ENCODE peak calls at places on chromosome 19, in eight cellular contexts. C is H7; A is naive thymus-derived CD4-positive, alpha-beta T cell; Q is CD4-positive, CD25-positive, alpha-beta regulatory T cell; R is H1; T is neuronal stem cell; N is breast epithelium; G is psoas muscle. B is an unnamed sample. For H3K36me3, the result is how much of the 10 kb centered on the place peaks cover.

GRCh38 chr19:48842744-48843162 is 6.5 kb upstream of the HSD17B14 start:
- DNase-seq in G (no peak), N (no peak), T (peak), Q (peak), R (no peak), C (peak), A (peak), B (no peak)

GRCh38 chr19:3586124-3586626 is 897 bp downstream of the GIPC3 start:
- DNase-seq in T (no peak), A (no peak), C (peak), G (no peak), Q (no peak), N (no peak), R (no peak), B (no peak)

GRCh38 chr19:38877781-38878574 is at the start of gene RINL:
- DNase-seq in A (peak), C (peak), R (no peak), N (no peak), Q (peak), G (no peak), T (no peak), B (peak)

GRCh38 chr19:3483226-3483628 is at the start of gene SMIM44:
- DNase-seq in N (no peak), T (no peak), A (no peak), Q (no peak), R (no peak), G (no peak), C (no peak), B (no peak)

GRCh38 chr19:4267101-4267900 is 11.8 kb upstream of the SHD start:
- DNase-seq in C (peak), G (peak), R (peak), Q (peak), N (no peak), T (peak), A (peak), B (no peak)

GRCh38 chr19:38665950-38666661 is 18.7 kb downstream of the ACTN4 start:
- DNase-seq in Q (no peak), R (peak), A (no peak), G (peak), N (peak), C (peak), T (peak), B (no peak)

GRCh38 chr19:14072535-14073231 is at the start of gene MISP3:
- DNase-seq in A (no peak), C (peak), G (peak), Q (peak), R (no peak), N (no peak), T (no peak), B (peak)

GRCh38 chr19:40822161-40822560 is 23.2 kb downstream of the EGLN2 start:
- DNase-seq in Q (no peak), R (no peak), A (no peak), C (no peak), T (no peak), N (no peak), G (no peak), B (no peak)

GRCh38 chr19:38264486-38265212 is at the start of gene SPINT2:
- DNase-seq in G (no peak), N (peak), Q (no peak), R (peak), A (no peak), C (peak), T (peak), B (peak)

GRCh38 chr19:23558541-23558940 is 128.5 kb downstream of the ZNF675 start:
- DNase-seq in R (no peak), T (no peak), N (no peak), C (no peak), Q (no peak), A (no peak), G (no peak), B (no peak)
- H3K36me3 ChIP-seq in R (under half), T (under half), N (under half), C (under half), Q (under half), A (under half), G (under half), B (under half)

DNA sequence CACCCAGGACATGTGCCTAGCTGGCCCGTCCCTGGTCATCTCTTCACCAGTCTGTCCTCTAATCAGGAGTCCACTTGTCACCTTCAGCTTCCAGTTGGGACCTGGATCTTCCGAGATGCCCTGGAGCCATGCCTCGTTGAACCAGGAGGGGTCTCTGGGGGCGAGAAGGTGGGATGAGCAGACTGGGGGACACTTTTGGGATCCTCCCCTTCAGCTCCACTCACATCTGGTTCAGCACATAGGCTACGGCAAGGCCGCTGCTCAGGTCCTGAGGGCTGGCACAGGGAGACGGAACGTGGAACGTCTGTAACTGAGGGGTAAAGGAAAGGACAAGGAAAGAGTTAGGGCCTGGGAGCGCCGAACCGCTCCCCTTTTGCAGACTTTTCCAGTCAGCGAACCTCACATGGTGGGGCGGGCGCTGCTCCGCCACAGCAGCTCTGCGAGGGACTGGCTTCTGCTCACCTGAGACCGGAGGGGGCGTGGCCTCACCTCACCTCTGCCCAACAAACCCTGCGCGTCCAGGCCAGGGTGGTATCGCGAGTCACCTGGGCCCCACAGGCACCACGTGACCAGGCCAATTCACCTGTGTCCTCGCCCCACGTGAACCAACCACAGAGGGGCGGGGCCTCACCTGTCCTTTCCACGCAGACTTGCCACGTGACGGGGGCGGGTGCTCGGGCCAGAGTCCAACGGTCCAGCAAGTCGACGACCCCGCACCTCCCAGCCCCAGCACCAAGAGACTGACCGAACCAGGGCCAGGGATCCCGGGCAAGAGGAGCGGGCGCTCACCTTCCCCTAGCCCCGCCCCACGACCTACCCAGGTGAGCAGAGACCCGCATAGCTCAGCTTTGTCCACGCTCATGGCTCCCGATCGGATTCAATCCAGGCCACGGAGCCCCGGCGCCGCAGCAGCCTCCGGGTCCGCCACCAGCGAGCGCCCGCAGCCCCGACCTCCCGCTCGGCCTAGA is at the start of gene HOOK2:
- DNase-seq in T (no peak), R (no peak), N (peak), C (peak), Q (peak), A (peak), G (no peak), B (no peak)
- H3K36me3 ChIP-seq in T (under half), R (under half), N (under half), C (under half), Q (under half), A (under half), G (under half), B (under half)

GRCh38 chr19:52935434-52935833 is 12.2 kb upstream of the ZNF888 start:
- DNase-seq in R (no peak), C (no peak), T (no peak), Q (no peak), A (no peak), G (no peak), N (no peak), B (no peak)
- H3K36me3 ChIP-seq in R (under half), C (under half), T (under half), Q (under half), A (under half), G (under half), N (under half), B (under half)

DNA sequence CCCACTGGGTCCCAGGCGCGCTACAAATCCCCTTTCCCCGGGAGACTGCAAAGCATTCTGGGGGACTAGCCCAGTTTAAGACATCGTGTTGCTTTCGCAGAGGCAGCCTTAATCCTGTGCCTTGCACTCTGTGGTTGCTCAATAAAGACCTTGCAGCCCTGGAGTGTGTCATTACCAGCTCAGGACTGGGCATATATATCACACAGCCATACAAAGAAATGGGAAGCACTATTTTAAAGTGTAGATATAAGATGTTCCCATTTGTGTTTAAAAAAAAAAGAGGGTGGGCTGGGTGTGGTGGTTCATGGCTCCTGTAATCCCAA is 11.1 kb downstream of the NAPA start:
- DNase-seq in R (no peak), G (no peak), Q (no peak), T (no peak), N (no peak), C (no peak), A (no peak), B (no peak)
- H3K36me3 ChIP-seq in R (under half), G (half or more), Q (under half), T (under half), N (under half), C (under half), A (half or more), B (under half)

GRCh38 chr19:47269596-47269995 is 5.1 kb upstream of the INAFM1 start:
- DNase-seq in A (no peak), N (no peak), Q (no peak), C (peak), G (no peak), R (no peak), T (no peak), B (no peak)
- H3K36me3 ChIP-seq in A (half or more), N (under half), Q (under half), C (under half), G (half or more), R (under half), T (half or more), B (under half)

GRCh38 chr19:7120499-7120898 is 51.0 kb downstream of the ZNF557 start:
- DNase-seq in C (no peak), G (no peak), N (no peak), T (no peak), A (no peak), R (no peak), Q (no peak), B (no peak)

GRCh38 chr19:7126132-7126531 is 56.6 kb downstream of the ZNF557 start:
- DNase-seq in C (no peak), R (no peak), A (no peak), Q (no peak), N (no peak), G (no peak), T (no peak), B (no peak)

GRCh38 chr19:7122701-7123100 is 53.2 kb downstream of the ZNF557 start:
- DNase-seq in N (no peak), G (no peak), C (no peak), T (no peak), A (no peak), R (no peak), Q (no peak), B (no peak)

GRCh38 chr19:7125221-7125620 is 55.7 kb downstream of the ZNF557 start:
- DNase-seq in T (no peak), A (no peak), G (no peak), R (no peak), N (no peak), C (no peak), Q (no peak), B (no peak)

GRCh38 chr19:7124782-7125181 is 55.3 kb downstream of the ZNF557 start:
- DNase-seq in A (no peak), C (no peak), R (no peak), T (no peak), Q (no peak), N (no peak), G (no peak), B (no peak)
- H3K36me3 ChIP-seq in A (under half), C (under half), R (under half), T (half or more), Q (under half), N (under half), G (half or more), B (under half)

GRCh38 chr19:11023016-11023415 is 62.2 kb downstream of the SMARCA4 start:
- DNase-seq in C (peak), T (no peak), G (no peak), R (no peak), Q (no peak), N (no peak), A (no peak), B (no peak)
- H3K36me3 ChIP-seq in C (half or more), T (half or more), G (half or more), R (half or more), Q (half or more), N (under half), A (half or more), B (half or more)

DNA sequence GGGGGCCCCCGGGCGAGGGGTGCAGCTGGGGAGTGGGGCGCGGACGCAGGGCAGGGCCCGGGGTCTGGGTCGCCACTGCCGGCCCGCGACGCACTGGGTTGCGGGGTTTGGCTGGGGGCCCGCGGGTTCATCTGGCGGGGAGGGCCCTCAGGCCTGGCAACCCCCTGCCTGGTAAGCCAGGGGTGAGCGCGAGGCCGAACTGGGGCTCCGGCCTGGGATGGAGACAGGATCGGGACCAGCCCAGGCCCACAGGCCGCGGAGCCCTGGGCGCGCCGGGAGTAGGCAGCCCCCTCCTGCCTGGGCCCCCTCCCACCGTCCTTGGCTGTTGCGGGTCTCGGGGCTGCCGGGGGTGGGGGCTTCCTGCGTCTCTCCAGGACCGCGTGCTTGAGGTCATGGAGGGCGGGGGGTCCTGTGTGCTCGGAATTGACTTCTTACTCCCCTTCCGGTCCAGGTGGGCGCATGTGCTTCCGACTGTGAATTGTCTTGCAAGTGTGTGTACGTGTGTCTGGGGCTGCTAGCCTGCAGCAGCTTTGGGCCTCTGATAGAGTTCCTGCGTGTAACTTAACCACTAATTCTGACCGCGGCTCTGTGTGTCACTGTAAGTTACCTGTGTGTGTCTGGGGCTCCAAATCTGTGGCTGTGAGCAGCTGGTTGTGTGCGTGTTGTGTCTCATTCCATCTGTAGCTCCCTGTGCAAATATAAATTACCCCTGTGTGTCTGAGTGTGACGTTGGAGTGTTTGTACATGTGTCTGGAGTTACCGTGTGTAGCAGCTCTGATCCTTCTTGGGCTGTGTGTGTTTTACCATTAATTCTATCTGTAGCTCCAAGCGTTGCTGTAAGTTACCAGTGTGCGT is 751 bp downstream of the GRAMD1A start:
- DNase-seq in A (peak), N (no peak), G (no peak), Q (peak), R (peak), C (no peak), T (no peak), B (peak)
- H3K36me3 ChIP-seq in A (under half), N (under half), G (under half), Q (under half), R (under half), C (under half), T (under half), B (under half)

DNA sequence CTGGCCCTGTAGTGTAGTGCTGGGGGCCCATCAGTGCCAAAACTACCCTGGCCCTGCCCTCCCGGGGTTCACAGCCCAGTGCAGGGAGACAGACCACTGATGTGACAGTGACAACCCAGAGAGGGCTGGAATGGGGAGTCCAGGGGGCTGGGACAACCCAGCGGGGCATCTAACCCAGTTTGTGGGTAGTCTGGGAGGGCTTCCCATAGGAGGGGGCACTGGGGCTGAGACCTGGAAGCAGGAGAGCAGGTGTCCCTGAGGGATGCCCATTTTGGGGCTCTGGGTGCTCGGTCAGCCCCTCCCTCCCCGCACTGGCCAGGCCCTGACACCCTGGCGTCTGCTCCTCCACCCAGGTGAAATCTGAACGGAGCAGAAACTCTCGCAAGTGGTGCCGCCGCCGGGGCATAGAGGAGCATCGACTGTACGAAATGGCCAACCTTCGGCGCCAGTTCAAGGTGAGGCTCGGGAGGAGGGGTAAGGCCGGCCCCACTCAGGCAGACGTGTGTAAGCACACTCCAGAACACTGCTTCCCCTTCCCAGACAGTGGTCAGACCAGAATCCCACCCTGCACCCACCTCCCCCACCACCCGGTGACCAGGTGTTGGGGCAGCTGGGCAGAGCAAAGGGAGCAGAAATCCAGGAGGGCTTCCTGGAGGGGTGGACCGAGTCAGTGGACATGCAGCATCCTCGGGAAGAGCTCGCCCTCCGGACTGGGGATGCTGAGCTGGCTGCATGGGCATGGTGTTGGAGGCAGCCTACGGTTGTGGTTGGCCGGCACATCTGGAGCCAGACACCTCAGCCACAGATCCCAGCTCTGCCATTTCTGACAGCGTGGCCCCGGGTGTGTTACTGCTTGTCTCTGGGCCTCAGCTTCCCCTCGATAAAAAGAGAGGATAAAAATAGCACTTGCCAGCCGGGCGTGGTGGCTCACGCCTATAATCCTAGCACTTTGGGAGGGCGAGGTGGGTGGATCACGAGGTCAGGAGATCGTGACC is 24.4 kb downstream of the DHX34 start:
- DNase-seq in T (no peak), A (no peak), N (no peak), Q (no peak), R (no peak), C (peak), G (no peak), B (no peak)
- H3K36me3 ChIP-seq in T (half or more), A (half or more), N (under half), Q (half or more), R (half or more), C (half or more), G (half or more), B (half or more)

GRCh38 chr19:9565900-9566705 is 18.2 kb downstream of the ZNF121 start:
- DNase-seq in T (no peak), G (no peak), R (no peak), Q (no peak), A (no peak), N (no peak), C (no peak), B (no peak)

GRCh38 chr19:9566729-9567128 is 17.6 kb downstream of the ZNF121 start:
- DNase-seq in T (no peak), Q (no peak), G (no peak), N (no peak), R (no peak), A (no peak), C (no peak), B (no peak)

DNA sequence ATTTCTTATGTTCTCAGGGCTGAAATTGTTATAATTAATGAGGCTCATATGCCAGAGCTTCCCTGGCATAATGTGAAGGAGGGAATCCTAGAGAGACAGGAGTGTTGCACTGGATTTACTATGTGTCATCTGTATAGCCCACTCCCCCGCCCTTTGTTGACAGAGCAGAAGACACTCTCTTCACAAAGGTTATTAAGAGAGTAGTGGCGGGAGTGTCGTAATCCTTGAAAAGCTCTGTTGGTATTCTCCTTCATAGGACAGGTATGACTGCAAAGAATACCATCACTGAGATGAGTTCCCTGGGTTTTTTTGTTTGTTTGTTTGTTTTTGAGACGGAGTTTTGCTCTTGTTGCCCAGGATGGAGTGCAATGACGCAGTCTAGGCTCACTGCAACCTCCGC is 14.0 kb downstream of the ZNF121 start:
- DNase-seq in R (no peak), N (no peak), C (no peak), G (no peak), T (no peak), A (no peak), Q (no peak), B (no peak)
- H3K36me3 ChIP-seq in R (half or more), N (under half), C (under half), G (under half), T (half or more), A (half or more), Q (half or more), B (under half)